ENCODE peak calls at places on chromosomes 12 and 14, in nine cellular contexts. Y, R, S, V, Z, D, U, K and C are unnamed samples. For H3K9me3, the result is how much of the 10 kb centered on the place peaks cover.

GRCh38 chr12:80802652-80803051 is 85.9 kb downstream of the MYF5 start:
- DNase-seq in Y (no peak), R (no peak), S (no peak), V (no peak), Z (no peak), D (no peak), U (no peak), K (no peak), C (no peak)

GRCh38 chr14:34322940-34323418 is 139.1 kb downstream of the SPTSSA start:
- DNase-seq in Y (peak), R (peak), S (peak), V (peak), Z (peak), D (no peak), U (no peak), K (peak), C (peak)

GRCh38 chr14:76781648-76782051 is 20.4 kb downstream of the VASH1 start:
- DNase-seq in Y (no peak), R (no peak), S (no peak), V (no peak), Z (peak), D (no peak), U (no peak), K (no peak), C (no peak)

GRCh38 chr14:103495854-103496253 is 26.8 kb downstream of the CKB start:
- DNase-seq in Y (no peak), R (no peak), S (no peak), V (no peak), Z (no peak), D (no peak), U (no peak), K (no peak), C (no peak)

GRCh38 chr12:69623970-69624369 is 13.3 kb upstream of the LRRC10 start:
- DNase-seq in Y (no peak), R (no peak), S (peak), V (no peak), Z (no peak), D (no peak), U (no peak), K (no peak), C (no peak)

GRCh38 chr14:98634043-98634820 is 637.8 kb downstream of the BCL11B start:
- DNase-seq in Y (no peak), R (no peak), S (no peak), V (no peak), Z (no peak), D (no peak), U (no peak), K (no peak), C (no peak)

GRCh38 chr14:58978336-58978735 is 210.1 kb upstream of the DAAM1 start:
- DNase-seq in Y (no peak), R (no peak), S (peak), V (no peak), Z (no peak), D (no peak), U (no peak), K (no peak), C (peak)

GRCh38 chr14:104140213-104140462 is 1.8 kb downstream of the KIF26A start:
- DNase-seq in Y (no peak), R (no peak), S (no peak), V (no peak), Z (peak), D (no peak), U (no peak), K (no peak), C (no peak)

GRCh38 chr12:93019911-93020224 is 90.8 kb upstream of the EEA1 start:
- DNase-seq in Y (no peak), R (no peak), S (no peak), V (no peak), Z (no peak), D (no peak), U (no peak), K (no peak), C (no peak)

GRCh38 chr14:23435540-23436326 is at the start of gene MYH7:
- DNase-seq in Y (no peak), R (no peak), S (no peak), V (no peak), Z (peak), D (no peak), U (no peak), K (no peak), C (no peak)

GRCh38 chr14:104512061-104512460 is 67.5 kb upstream of the C14orf180 start:
- DNase-seq in Y (no peak), R (no peak), S (no peak), V (no peak), Z (no peak), D (no peak), U (no peak), K (no peak), C (no peak)

GRCh38 chr12:86660488-86661171 is 404.4 kb upstream of the MGAT4C start:
- DNase-seq in Y (peak), R (no peak), S (no peak), V (peak), Z (no peak), D (peak), U (no peak), K (no peak), C (peak)

GRCh38 chr12:43291516-43291915 is 260.5 kb downstream of the ADAMTS20 start:
- DNase-seq in Y (no peak), R (no peak), S (peak), V (no peak), Z (no peak), D (no peak), U (no peak), K (no peak), C (peak)

GRCh38 chr12:106886921-106887320 is 68.8 kb upstream of the TMEM263 start:
- DNase-seq in Y (no peak), R (no peak), S (no peak), V (no peak), Z (no peak), D (no peak), U (no peak), K (no peak), C (no peak)

GRCh38 chr12:91249059-91250055 is 66.7 kb upstream of the DCN start:
- DNase-seq in Y (no peak), R (no peak), S (peak), V (no peak), Z (no peak), D (no peak), U (no peak), K (no peak), C (peak)

GRCh38 chr12:49304161-49304560 is 9.2 kb downstream of the PRPH start:
- DNase-seq in Y (no peak), R (no peak), S (peak), V (no peak), Z (peak), D (no peak), U (no peak), K (no peak), C (peak)

GRCh38 chr14:33475623-33476022 is 475.3 kb downstream of the EGLN3 start:
- DNase-seq in Y (no peak), R (no peak), S (peak), V (peak), Z (no peak), D (peak), U (no peak), K (peak), C (peak)

GRCh38 chr12:93603762-93604161 is 31.3 kb downstream of the SOCS2 start:
- DNase-seq in Y (no peak), R (no peak), S (no peak), V (no peak), Z (no peak), D (no peak), U (no peak), K (no peak), C (no peak)

GRCh38 chr12:122835693-122836026 is 403 bp downstream of the HIP1R start:
- DNase-seq in Y (no peak), R (no peak), S (peak), V (peak), Z (peak), D (no peak), U (no peak), K (no peak), C (no peak)

GRCh38 chr12:29782285-29782820 is 1.4 kb downstream of the TMTC1 start:
- DNase-seq in Y (no peak), R (no peak), S (peak), V (peak), Z (no peak), D (no peak), U (no peak), K (no peak), C (peak)

GRCh38 chr12:110012659-110013058 is 13.4 kb downstream of the ANKRD13A start:
- DNase-seq in Y (no peak), R (no peak), S (no peak), V (no peak), Z (no peak), D (no peak), U (no peak), K (no peak), C (no peak)

GRCh38 chr12:18394742-18395141 is 133.4 kb downstream of the PIK3C2G start:
- DNase-seq in Y (no peak), R (no peak), S (no peak), V (no peak), Z (no peak), D (no peak), U (no peak), K (no peak), C (no peak)

GRCh38 chr12:90991952-90992465 is 12.8 kb downstream of the EPYC start:
- DNase-seq in Y (no peak), R (no peak), S (no peak), V (no peak), Z (no peak), D (no peak), U (no peak), K (no peak), C (no peak)

GRCh38 chr12:2017724-2018337 is 13.6 kb upstream of the DCP1B start:
- DNase-seq in Y (no peak), R (no peak), S (no peak), V (no peak), Z (no peak), D (no peak), U (no peak), K (no peak), C (no peak)

GRCh38 chr12:72273851-72274284 is 1.7 kb downstream of the TRHDE start:
- DNase-seq in Y (no peak), R (no peak), S (no peak), V (peak), Z (peak), D (no peak), U (no peak), K (no peak), C (no peak)

GRCh38 chr14:81849714-81850113 is 316.1 kb upstream of the SEL1L start:
- DNase-seq in Y (no peak), R (no peak), S (no peak), V (no peak), Z (no peak), D (no peak), U (no peak), K (no peak), C (no peak)

GRCh38 chr14:98931911-98932310 is 340.1 kb downstream of the BCL11B start:
- DNase-seq in Y (no peak), R (peak), S (no peak), V (no peak), Z (peak), D (no peak), U (no peak), K (no peak), C (no peak)

GRCh38 chr12:4031703-4032291 is 158.6 kb upstream of the PARP11 start:
- DNase-seq in Y (no peak), R (no peak), S (peak), V (peak), Z (peak), D (no peak), U (no peak), K (no peak), C (no peak)

GRCh38 chr12:56362130-56363059 is at the start of gene APOF:
- DNase-seq in Y (no peak), R (no peak), S (no peak), V (no peak), Z (peak), D (no peak), U (no peak), K (no peak), C (no peak)

GRCh38 chr14:61461808-61462275 is 140.5 kb downstream of the PRKCH start:
- DNase-seq in Y (peak), R (peak), S (peak), V (peak), Z (no peak), D (no peak), U (no peak), K (peak), C (peak)

GRCh38 chr12:96366255-96366654 is 34.0 kb downstream of the CDK17 start:
- DNase-seq in Y (no peak), R (no peak), S (no peak), V (no peak), Z (no peak), D (no peak), U (no peak), K (no peak), C (no peak)

GRCh38 chr12:68482660-68483059 is 128.0 kb upstream of the RAP1B start:
- DNase-seq in Y (no peak), R (no peak), S (no peak), V (no peak), Z (no peak), D (no peak), U (no peak), K (no peak), C (no peak)

GRCh38 chr14:51022769-51023168 is 72.1 kb downstream of the TRIM9 start:
- DNase-seq in Y (no peak), R (no peak), S (no peak), V (no peak), Z (no peak), D (no peak), U (no peak), K (no peak), C (no peak)

GRCh38 chr14:91496790-91497189 is 13.3 kb downstream of the PPP4R3A start:
- DNase-seq in Y (no peak), R (no peak), S (no peak), V (no peak), Z (no peak), D (no peak), U (no peak), K (no peak), C (no peak)

GRCh38 chr14:68191567-68192321 is 372.2 kb downstream of the RAD51B start:
- DNase-seq in Y (peak), R (no peak), S (peak), V (peak), Z (no peak), D (peak), U (no peak), K (no peak), C (no peak)

GRCh38 chr12:52627395-52628110 is 9.2 kb upstream of the KRT73 start:
- DNase-seq in Y (no peak), R (no peak), S (no peak), V (no peak), Z (no peak), D (no peak), U (no peak), K (no peak), C (no peak)

GRCh38 chr14:51485733-51486132 is 166.0 kb upstream of the FRMD6 start:
- DNase-seq in Y (no peak), R (no peak), S (no peak), V (no peak), Z (no peak), D (no peak), U (no peak), K (no peak), C (no peak)

GRCh38 chr12:133215724-133216123 is 20.0 kb downstream of the ANHX start:
- DNase-seq in Y (no peak), R (no peak), S (no peak), V (no peak), Z (no peak), D (no peak), U (no peak), K (no peak), C (no peak)

GRCh38 chr12:133222211-133222610 is 13.5 kb downstream of the ANHX start:
- DNase-seq in Y (no peak), R (no peak), S (no peak), V (no peak), Z (no peak), D (no peak), U (no peak), K (no peak), C (no peak)

GRCh38 chr12:133217219-133217618 is 18.5 kb downstream of the ANHX start:
- DNase-seq in Y (no peak), R (no peak), S (no peak), V (no peak), Z (no peak), D (no peak), U (no peak), K (no peak), C (no peak)

GRCh38 chr12:133221241-133221640 is 14.4 kb downstream of the ANHX start:
- DNase-seq in Y (no peak), R (no peak), S (no peak), V (no peak), Z (no peak), D (no peak), U (no peak), K (no peak), C (no peak)

GRCh38 chr12:133220521-133220920 is 15.2 kb downstream of the ANHX start:
- DNase-seq in Y (no peak), R (no peak), S (no peak), V (no peak), Z (no peak), D (no peak), U (no peak), K (no peak), C (no peak)
- H3K9me3 ChIP-seq in Y (under half), R (under half), S (under half), V (under half), Z (half or more), D (under half), U (under half), K (under half), C (half or more)

GRCh38 chr12:25284024-25284423 is 33.3 kb upstream of the KRAS start:
- DNase-seq in Y (no peak), R (no peak), S (no peak), V (no peak), Z (no peak), D (no peak), U (no peak), K (no peak), C (no peak)

GRCh38 chr12:25278274-25278673 is 27.5 kb upstream of the KRAS start:
- DNase-seq in Y (no peak), R (no peak), S (no peak), V (no peak), Z (no peak), D (no peak), U (no peak), K (no peak), C (no peak)

GRCh38 chr12:25276199-25276937 is 25.6 kb upstream of the KRAS start:
- DNase-seq in Y (peak), R (no peak), S (peak), V (peak), Z (no peak), D (peak), U (no peak), K (no peak), C (peak)

GRCh38 chr12:25283006-25283405 is 32.3 kb upstream of the KRAS start:
- DNase-seq in Y (no peak), R (no peak), S (peak), V (no peak), Z (no peak), D (no peak), U (no peak), K (no peak), C (no peak)

DNA sequence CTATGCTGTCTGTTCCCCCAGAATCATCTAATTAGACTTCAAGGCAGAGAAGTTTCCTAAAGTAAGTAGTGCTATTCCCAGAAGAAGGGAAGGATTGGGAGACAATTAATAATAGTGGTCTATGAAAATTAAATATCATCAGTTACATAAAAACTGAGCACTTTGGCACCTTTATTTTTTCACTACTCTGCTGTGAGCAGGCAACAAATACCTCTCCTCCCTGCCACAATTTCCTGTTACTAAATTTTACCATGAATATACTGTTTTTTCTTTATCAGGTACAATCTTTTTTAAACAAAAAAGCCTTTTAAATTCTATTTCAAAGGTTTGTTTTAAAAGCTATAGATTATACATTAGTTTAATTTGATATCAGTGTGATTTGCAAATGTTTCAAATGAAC is 29.4 kb upstream of the KRAS start:
- DNase-seq in Y (no peak), R (no peak), S (no peak), V (no peak), Z (no peak), D (no peak), U (no peak), K (no peak), C (no peak)
- H3K9me3 ChIP-seq in Y (under half), R (under half), S (under half), V (under half), Z (under half), D (under half), U (under half), K (under half), C (under half)

GRCh38 chr14:29851397-29851796 is 76.2 kb downstream of the PRKD1 start:
- DNase-seq in Y (no peak), R (no peak), S (peak), V (no peak), Z (no peak), D (no peak), U (no peak), K (no peak), C (no peak)

GRCh38 chr14:29857545-29857944 is 70.1 kb downstream of the PRKD1 start:
- DNase-seq in Y (no peak), R (no peak), S (no peak), V (no peak), Z (no peak), D (no peak), U (no peak), K (no peak), C (no peak)

GRCh38 chr14:29858299-29858698 is 69.3 kb downstream of the PRKD1 start:
- DNase-seq in Y (no peak), R (no peak), S (no peak), V (no peak), Z (no peak), D (no peak), U (no peak), K (no peak), C (no peak)

GRCh38 chr14:29853272-29853671 is 74.4 kb downstream of the PRKD1 start:
- DNase-seq in Y (no peak), R (no peak), S (no peak), V (no peak), Z (no peak), D (no peak), U (no peak), K (no peak), C (no peak)

DNA sequence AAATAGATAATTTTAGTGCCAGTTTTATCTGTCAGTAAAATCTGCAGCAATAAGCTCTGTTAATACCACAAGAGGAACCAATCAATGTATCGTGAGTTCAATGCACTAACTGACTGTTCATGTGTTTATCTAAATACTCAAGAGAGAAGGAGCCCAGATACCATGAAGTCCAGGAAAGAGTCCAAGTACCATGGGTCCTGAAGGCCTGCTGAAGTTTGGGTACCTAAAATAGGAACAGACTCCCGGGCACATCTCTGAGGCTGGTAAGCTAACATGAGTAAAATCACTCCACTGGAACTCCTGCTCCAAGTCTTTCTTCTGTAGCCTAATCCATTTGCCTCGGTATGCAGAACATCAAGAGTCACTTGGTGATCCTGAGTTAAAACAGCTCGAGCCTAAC is 71.1 kb downstream of the PRKD1 start:
- DNase-seq in Y (no peak), R (no peak), S (no peak), V (no peak), Z (no peak), D (no peak), U (no peak), K (no peak), C (no peak)
- H3K9me3 ChIP-seq in Y (under half), R (under half), S (under half), V (under half), Z (under half), D (under half), U (under half), K (under half), C (under half)

DNA sequence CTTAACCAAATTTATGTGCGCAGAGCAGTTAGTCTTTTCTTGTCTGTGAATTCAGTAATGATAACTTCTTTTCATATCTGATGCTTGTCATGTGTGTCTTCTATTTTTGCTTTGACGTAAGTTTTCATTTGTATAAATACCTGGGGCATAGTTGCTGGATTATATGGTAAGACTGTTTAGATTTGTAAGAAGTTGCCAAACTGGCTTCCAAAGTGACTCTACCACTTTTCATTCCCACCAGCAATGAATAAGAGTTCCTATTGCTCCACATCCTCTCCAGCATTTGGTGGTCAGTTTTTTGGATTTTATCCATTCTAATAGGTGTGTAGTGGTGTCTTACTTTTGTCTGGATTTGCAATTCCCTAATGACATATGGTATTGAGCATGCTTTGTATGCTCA is 8.9 kb downstream of the ZNF268 start:
- DNase-seq in Y (no peak), R (no peak), S (no peak), V (peak), Z (no peak), D (no peak), U (no peak), K (no peak), C (no peak)
- H3K9me3 ChIP-seq in Y (under half), R (half or more), S (under half), V (under half), Z (half or more), D (half or more), U (half or more), K (half or more), C (half or more)